ENCODE peak calls at places on chromosomes 12 and 14, in seven cellular contexts. W, E, K, D, I, M and A are unnamed samples.

GRCh38 chr12:122458105-122459035 is 35.9 kb upstream of the CLIP1 start:
- DNase-seq in W (no peak), I (no peak), M (no peak), K (no peak), D (no peak), E (no peak), A (no peak)

GRCh38 chr12:61023231-61023630 is 1237.0 kb upstream of the USP15 start:
- DNase-seq in M (no peak), E (no peak), K (no peak), W (no peak), I (no peak), D (no peak), A (no peak)

GRCh38 chr12:106774808-106775524 is 484 bp downstream of the RIC8B start:
- DNase-seq in K (no peak), M (no peak), E (no peak), D (peak; percentile 12), W (no peak), I (peak; percentile 19), A (no peak)

GRCh38 chr12:6792522-6793201 is 3.3 kb downstream of the CD4 start:
- DNase-seq in M (no peak), E (no peak), W (no peak), D (no peak), I (no peak), K (no peak), A (no peak)

GRCh38 chr14:99410019-99410418 is 70.6 kb downstream of the SETD3 start:
- DNase-seq in I (no peak), E (no peak), M (no peak), D (no peak), K (no peak), W (no peak), A (no peak)

GRCh38 chr12:81800298-81801148 is 41.4 kb upstream of the PPFIA2 start:
- DNase-seq in K (no peak), E (no peak), I (peak; percentile 65), W (no peak), D (no peak), M (no peak), A (peak; percentile 15)

GRCh38 chr12:54292931-54293241 is 7.9 kb downstream of the NFE2 start:
- DNase-seq in E (no peak), I (no peak), K (no peak), W (no peak), D (no peak), M (no peak), A (no peak)

GRCh38 chr12:11695321-11695720 is 45.8 kb downstream of the ETV6 start:
- DNase-seq in D (no peak), I (no peak), K (no peak), W (no peak), E (no peak), M (no peak), A (no peak)